ENCODE peak calls at places on chromosomes 4 and X, in eight cellular contexts. I is activated CD8-positive, alpha-beta T cell treated with anti-CD3 and anti-CD28 coated beads for 36 hours; V is suprapubic skin; M is GM13976; E is SK-N-SH; Y is heart left ventricle; X is GM12865; K is kidney. G is an unnamed sample.

GRCh38 chrX:110180176-110180927 is 137.5 kb downstream of the AMMECR1 start:
- DNase-seq in E (no peak), Y (peak), X (no peak), V (no peak), K (no peak), M (no peak), I (no peak), G (no peak)

GRCh38 chrX:14916017-14916674 is 42.9 kb downstream of the MOSPD2 start:
- DNase-seq in Y (no peak), E (no peak), I (no peak), X (no peak), V (no peak), K (no peak), M (no peak), G (no peak)

GRCh38 chrX:6151971-6152370 is 76.7 kb downstream of the NLGN4X start:
- DNase-seq in I (no peak), E (no peak), Y (no peak), K (no peak), X (no peak), V (no peak), M (no peak), G (no peak)

GRCh38 chrX:6384391-6384790 is 150.5 kb downstream of the VCX3A start:
- DNase-seq in K (no peak), Y (no peak), X (no peak), M (no peak), V (no peak), E (no peak), I (no peak), G (no peak)

GRCh38 chr4:7335363-7336066 is 99.2 kb downstream of the PSAPL1 start:
- DNase-seq in Y (peak), E (peak), M (peak), X (peak), I (peak), K (peak), V (no peak), G (peak)

GRCh38 chrX:47093248-47093647 is 15.0 kb downstream of the RGN start:
- DNase-seq in X (peak), I (peak), M (peak), Y (no peak), K (no peak), E (peak), V (no peak), G (peak)

GRCh38 chr4:141636077-141636770 is at the start of gene IL15:
- DNase-seq in X (peak), K (peak), E (peak), Y (peak), M (peak), V (peak), I (peak), G (peak)

GRCh38 chrX:39736219-39737211 is 361.2 kb downstream of the BCOR start:
- DNase-seq in M (no peak), I (no peak), E (peak), V (peak), Y (peak), X (peak), K (peak), G (no peak)

GRCh38 chrX:5648941-5649568 is 579.6 kb downstream of the NLGN4X start:
- DNase-seq in M (no peak), E (no peak), K (no peak), Y (no peak), I (no peak), V (no peak), X (no peak), G (no peak)

GRCh38 chr4:143085224-143085623 is 99.5 kb upstream of the USP38 start:
- DNase-seq in I (no peak), X (no peak), Y (no peak), E (no peak), M (no peak), V (no peak), K (no peak), G (no peak)

GRCh38 chrX:110384490-110384889 is 25.8 kb downstream of the RTL9 start:
- DNase-seq in V (no peak), M (no peak), Y (no peak), I (no peak), K (no peak), E (no peak), X (no peak), G (no peak)

GRCh38 chr4:32147446-32148064 is 1427.4 kb downstream of the PCDH7 start:
- DNase-seq in X (peak), V (no peak), Y (no peak), M (no peak), K (no peak), I (no peak), E (no peak), G (no peak)

GRCh38 chr4:89586864-89587263 is 250.1 kb downstream of the SNCA start:
- DNase-seq in M (no peak), I (no peak), V (no peak), K (no peak), Y (no peak), X (peak), E (no peak), G (no peak)

GRCh38 chr4:106985830-106986229 is 50.3 kb downstream of the DKK2 start:
- DNase-seq in K (no peak), I (no peak), E (no peak), X (no peak), M (no peak), Y (no peak), V (no peak), G (no peak)

GRCh38 chrX:44042124-44042523 is 68.9 kb upstream of the NDP start:
- DNase-seq in V (no peak), X (no peak), Y (no peak), K (no peak), I (no peak), E (no peak), M (no peak), G (no peak)

GRCh38 chr4:93396274-93396673 is 432.3 kb upstream of the ATOH1 start:
- DNase-seq in E (no peak), Y (no peak), X (no peak), V (no peak), K (no peak), I (no peak), M (no peak), G (no peak)

GRCh38 chr4:143700060-143700419 is 435 bp downstream of the FREM3 start:
- DNase-seq in X (no peak), M (peak), K (no peak), Y (no peak), E (peak), V (no peak), I (peak), G (no peak)

GRCh38 chrX:153779891-153780677 is 757 bp upstream of the SRPK3 start:
- DNase-seq in V (no peak), X (no peak), I (no peak), Y (no peak), E (no peak), M (no peak), K (peak), G (no peak)

GRCh38 chr4:165508372-165509120 is 129.7 kb downstream of the CPE start:
- DNase-seq in E (no peak), V (no peak), M (no peak), K (no peak), X (no peak), Y (no peak), I (no peak), G (no peak)

GRCh38 chrX:1385251-1385794 is 6.6 kb downstream of the SLC25A6 start:
- DNase-seq in M (peak), V (peak), E (peak), K (peak), Y (no peak), I (no peak), X (no peak), G (no peak)

GRCh38 chrX:140916891-140917290 is 85.5 kb upstream of the SPANXB1 start:
- DNase-seq in Y (no peak), M (no peak), V (no peak), K (no peak), E (no peak), I (no peak), X (no peak), G (no peak)

GRCh38 chr4:22063613-22064012 is 115.0 kb upstream of the KCNIP4 start:
- DNase-seq in M (no peak), V (no peak), X (no peak), E (no peak), Y (no peak), I (no peak), K (no peak), G (no peak)

GRCh38 chrX:149910178-149910695 is 19.1 kb upstream of the HSFX4 start:
- DNase-seq in I (no peak), E (no peak), K (no peak), X (no peak), M (no peak), V (no peak), Y (no peak), G (no peak)

GRCh38 chr4:105145059-105145912 is 1.4 kb upstream of the TET2 start:
- DNase-seq in V (no peak), Y (no peak), M (peak), E (no peak), K (no peak), I (no peak), X (peak), G (peak)

GRCh38 chr4:159607824-159608223 is 504.9 kb downstream of the RAPGEF2 start:
- DNase-seq in Y (no peak), K (no peak), V (no peak), X (no peak), E (no peak), M (no peak), I (no peak), G (no peak)

GRCh38 chr4:153468587-153468986 is 2.4 kb downstream of the TMEM131L start:
- DNase-seq in K (no peak), X (peak), E (peak), M (no peak), V (no peak), Y (no peak), I (peak), G (no peak)

GRCh38 chrX:1554469-1555210 is 17.7 kb upstream of the P2RY8 start:
- DNase-seq in V (peak), Y (no peak), X (peak), M (peak), E (no peak), I (peak), K (no peak), G (no peak)

GRCh38 chrX:143621276-143621675 is 14.6 kb downstream of the SLITRK4 start:
- DNase-seq in K (no peak), E (no peak), I (no peak), Y (no peak), V (no peak), X (no peak), M (no peak), G (no peak)

GRCh38 chrX:104522386-104522785 is 43.6 kb upstream of the IL1RAPL2 start:
- DNase-seq in K (no peak), E (no peak), I (no peak), X (no peak), V (no peak), Y (no peak), M (no peak), G (no peak)

GRCh38 chr4:137611998-137612700 is 79.9 kb upstream of the PCDH18 start:
- DNase-seq in M (no peak), E (no peak), K (no peak), Y (no peak), X (no peak), I (no peak), V (no peak), G (no peak)
- TF ChIP-seq CTCF in M (no peak), E (no peak), K (no peak), Y (no peak), X (no peak), I (no peak), V (no peak), G (no peak)

GRCh38 chrX:133265331-133265730 is 47.2 kb upstream of the TFDP3 start:
- DNase-seq in Y (no peak), V (no peak), E (no peak), K (peak), M (no peak), X (no peak), I (peak), G (no peak)
- TF ChIP-seq CTCF in Y (no peak), V (no peak), E (no peak), K (no peak), M (no peak), X (no peak), I (no peak), G (no peak)

DNA sequence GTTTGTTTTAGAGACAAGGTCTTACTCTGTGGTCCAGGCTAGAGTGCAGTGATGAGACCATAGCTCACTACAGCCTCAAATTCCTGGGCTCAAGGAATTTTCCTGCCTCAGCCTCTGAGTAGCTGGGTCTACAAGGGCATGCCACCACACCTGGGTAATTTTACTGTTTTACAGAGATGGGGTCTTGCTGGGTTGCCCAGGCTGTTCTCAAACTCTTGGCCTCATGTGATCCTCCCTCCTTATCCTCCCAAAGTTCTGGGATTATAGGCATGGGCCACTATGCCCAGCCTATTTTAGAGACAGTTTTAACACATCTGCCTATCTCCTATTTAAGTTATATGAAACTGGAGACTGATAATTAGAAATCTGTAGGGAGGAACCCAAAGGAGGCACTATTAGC is 53.8 kb downstream of the SPRY1 start:
- DNase-seq in V (no peak), M (no peak), E (no peak), K (no peak), Y (no peak), I (no peak), X (no peak), G (no peak)
- TF ChIP-seq CTCF in V (no peak), M (no peak), E (no peak), K (no peak), Y (no peak), I (no peak), X (no peak), G (no peak)

GRCh38 chr4:70841951-70842350 is 2.3 kb upstream of the GRSF1 start:
- DNase-seq in I (no peak), M (no peak), Y (no peak), K (peak), X (no peak), V (no peak), E (no peak), G (no peak)

GRCh38 chr4:70842761-70843435 is 3.2 kb upstream of the GRSF1 start:
- DNase-seq in M (peak), I (peak), V (no peak), E (no peak), X (peak), K (peak), Y (no peak), G (peak)

GRCh38 chr4:70838400-70838971 is 1.2 kb downstream of the GRSF1 start:
- DNase-seq in I (no peak), M (peak), E (peak), K (no peak), V (no peak), Y (no peak), X (no peak), G (no peak)

GRCh38 chr4:70838972-70839536 is 636 bp downstream of the GRSF1 start:
- DNase-seq in Y (peak), V (peak), K (peak), I (peak), E (peak), M (peak), X (peak), G (peak)

GRCh38 chr4:70839537-70840093 is at the start of gene GRSF1:
- DNase-seq in K (peak), X (peak), V (peak), Y (peak), I (peak), E (peak), M (peak), G (peak)
- TF ChIP-seq CTCF in K (peak), X (peak), V (no peak), Y (no peak), I (no peak), E (no peak), M (peak), G (no peak)

GRCh38 chr4:113636438-113636818 is 125.1 kb downstream of the CAMK2D start:
- DNase-seq in K (no peak), M (peak), E (no peak), I (peak), V (no peak), X (peak), Y (no peak), G (peak)
- TF ChIP-seq CTCF in K (no peak), M (peak), E (no peak), I (no peak), V (no peak), X (peak), Y (no peak), G (peak)

DNA sequence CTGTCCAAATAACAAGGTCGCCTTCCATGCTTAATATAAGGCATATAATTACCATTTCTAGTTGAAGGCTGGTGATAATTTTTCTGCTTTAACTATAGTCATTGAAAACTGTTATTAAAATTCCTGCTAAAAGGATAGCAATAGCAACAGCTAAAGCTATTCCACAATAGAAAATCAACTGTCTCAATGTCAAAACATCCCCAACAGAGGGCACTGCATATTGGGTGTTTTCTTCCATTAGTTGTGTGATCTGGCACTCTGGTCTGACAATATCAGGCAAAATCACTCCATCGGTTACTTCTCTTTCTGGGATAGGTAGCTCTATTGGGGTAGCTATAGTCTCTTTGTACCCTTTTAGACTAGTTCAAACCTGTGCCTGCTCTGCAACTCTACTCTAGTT is 53.5 kb downstream of the TMPRSS11F start:
- DNase-seq in Y (no peak), K (no peak), X (no peak), E (no peak), V (no peak), M (no peak), I (no peak), G (no peak)
- TF ChIP-seq CTCF in Y (no peak), K (no peak), X (no peak), E (no peak), V (no peak), M (no peak), I (no peak), G (no peak)

GRCh38 chr4:38320833-38321232 is 343.2 kb upstream of the KLF3 start:
- DNase-seq in V (no peak), Y (no peak), X (peak), I (no peak), E (no peak), K (no peak), M (no peak), G (peak)

GRCh38 chr4:38320349-38320707 is 343.7 kb upstream of the KLF3 start:
- DNase-seq in K (no peak), X (no peak), E (no peak), M (no peak), I (no peak), V (no peak), Y (no peak), G (no peak)

GRCh38 chr4:38323141-38323634 is 340.8 kb upstream of the KLF3 start:
- DNase-seq in X (peak), I (no peak), K (no peak), M (no peak), V (no peak), E (no peak), Y (no peak), G (no peak)

GRCh38 chr4:38324861-38325451 is 339.0 kb upstream of the KLF3 start:
- DNase-seq in Y (no peak), M (no peak), X (no peak), K (peak), E (no peak), V (no peak), I (no peak), G (no peak)

DNA sequence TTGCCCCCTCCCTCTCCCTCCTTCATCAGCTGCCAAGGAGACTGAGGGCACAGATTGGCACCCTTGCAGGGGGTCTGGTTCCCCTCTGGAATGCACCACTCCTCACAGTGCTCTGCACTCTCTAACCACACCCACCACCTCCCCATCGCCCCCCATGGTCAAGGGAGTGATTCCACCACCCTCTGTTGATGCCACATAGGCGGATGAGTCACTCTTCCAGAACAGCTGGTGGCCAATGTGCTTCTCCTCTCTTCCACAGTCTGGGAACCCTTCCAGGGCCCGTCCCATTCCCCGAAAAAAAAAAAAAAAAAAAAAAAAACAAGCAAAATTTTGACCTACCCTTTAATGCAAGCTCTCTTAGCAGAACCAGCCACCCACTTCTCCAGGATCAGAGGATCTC is 341.3 kb upstream of the KLF3 start:
- DNase-seq in X (no peak), K (peak), E (no peak), V (no peak), I (no peak), Y (peak), M (no peak), G (no peak)
- TF ChIP-seq CTCF in X (no peak), K (no peak), E (no peak), V (no peak), I (no peak), Y (no peak), M (no peak), G (no peak)

GRCh38 chr4:16270654-16271328 is 44.5 kb upstream of the TAPT1 start:
- DNase-seq in Y (no peak), E (no peak), I (no peak), X (no peak), M (no peak), V (no peak), K (no peak), G (no peak)
- TF ChIP-seq CTCF in Y (no peak), E (peak), I (no peak), X (no peak), M (no peak), V (no peak), K (no peak), G (no peak)

G was measured in GM20000.